ENCODE peak calls at places on chromosomes 1 and 21, in eight cellular contexts. V is GM23338; O is left ventricle myocardium inferior; L is transverse colon; H is colonic mucosa; S is CD8-positive, alpha-beta T cell; P is heart left ventricle; W is ovary. D is an unnamed sample.

GRCh38 chr1:186404454-186405051 is 28.9 kb downstream of the ODR4 start:
- DNase-seq in V (peak; percentile 42), O (no peak), L (no peak), H (no peak), S (no peak), P (no peak), W (no peak), D (peak; percentile 91)

GRCh38 chr1:180925471-180926051 is 12.9 kb downstream of the KIAA1614 start:
- DNase-seq in V (peak; percentile 53), O (no peak), L (no peak), H (no peak), S (no peak), P (no peak), W (no peak), D (no peak)

GRCh38 chr1:15322648-15323350 is 75.8 kb downstream of the FHAD1 start:
- DNase-seq in V (peak; percentile 28), O (peak; percentile 24), L (peak; percentile 63), H (peak; percentile 74), S (no peak), P (peak; percentile 67), W (no peak), D (no peak)

GRCh38 chr1:168116327-168116799 is 20.4 kb downstream of the GPR161 start:
- DNase-seq in V (no peak), O (no peak), L (peak; percentile 68), H (peak; percentile 80), S (no peak), P (no peak), W (no peak), D (no peak)

GRCh38 chr1:155776414-155776813 is 80.6 kb downstream of the GON4L start:
- DNase-seq in V (no peak), O (no peak), L (no peak), H (no peak), S (no peak), P (no peak), W (no peak), D (peak; percentile 61)

GRCh38 chr1:77220687-77221463 is 1.6 kb upstream of the PIGK start:
- DNase-seq in V (no peak), O (no peak), L (no peak), H (no peak), S (no peak), P (no peak), W (no peak), D (peak; percentile 94)

GRCh38 chr21:17848228-17848627 is 29.1 kb upstream of the C21orf91 start:
- DNase-seq in V (no peak), O (peak; percentile 15), L (peak; percentile 35), H (peak; percentile 33), S (no peak), P (peak; percentile 35), W (no peak), D (no peak)

GRCh38 chr1:167447521-167448136 is 70.7 kb downstream of the CD247 start:
- DNase-seq in V (peak; percentile 28), O (no peak), L (peak; percentile 64), H (peak; percentile 63), S (peak; percentile 49), P (no peak), W (no peak), D (no peak)

GRCh38 chr1:184301228-184301627 is 85.6 kb upstream of the C1orf21 start:
- DNase-seq in V (no peak), O (no peak), L (no peak), H (no peak), S (no peak), P (no peak), W (no peak), D (no peak)

GRCh38 chr1:229364216-229365065 is 21.6 kb upstream of the CCSAP start:
- DNase-seq in V (no peak), O (no peak), L (no peak), H (no peak), S (no peak), P (no peak), W (no peak), D (no peak)

GRCh38 chr1:155069551-155070391 is 6.2 kb downstream of the EFNA4 start:
- DNase-seq in V (peak; percentile 76), O (no peak), L (no peak), H (peak; percentile 52), S (no peak), P (no peak), W (no peak), D (no peak)

GRCh38 chr1:230839166-230839565 is 29.2 kb downstream of the C1orf198 start:
- DNase-seq in V (no peak), O (no peak), L (no peak), H (no peak), S (no peak), P (no peak), W (no peak), D (no peak)

GRCh38 chr1:24139846-24140425 is 3.0 kb downstream of the IL22RA1 start:
- DNase-seq in V (no peak), O (no peak), L (no peak), H (no peak), S (no peak), P (no peak), W (no peak), D (no peak)

GRCh38 chr1:185016880-185017279 is 28.5 kb upstream of the RNF2 start:
- DNase-seq in V (no peak), O (no peak), L (no peak), H (no peak), S (no peak), P (no peak), W (no peak), D (no peak)

GRCh38 chr1:27445177-27445936 is 44.6 kb downstream of the WASF2 start:
- DNase-seq in V (no peak), O (no peak), L (no peak), H (no peak), S (no peak), P (no peak), W (no peak), D (no peak)

GRCh38 chr1:224180783-224181452 is 2.1 kb upstream of the DEGS1 start:
- DNase-seq in V (no peak), O (no peak), L (no peak), H (no peak), S (no peak), P (no peak), W (no peak), D (no peak)

GRCh38 chr1:205512059-205513045 is 7.9 kb downstream of the CDK18 start:
- DNase-seq in V (no peak), O (peak; percentile 53), L (no peak), H (peak; percentile 41), S (no peak), P (peak; percentile 73), W (no peak), D (no peak)

GRCh38 chr1:212749924-212750535 is 41.5 kb downstream of the NSL1 start:
- DNase-seq in V (peak; percentile 89), O (no peak), L (no peak), H (no peak), S (no peak), P (no peak), W (no peak), D (peak; percentile 70)

GRCh38 chr1:68197891-68198290 is 34.4 kb downstream of the WLS start:
- DNase-seq in V (no peak), O (no peak), L (no peak), H (peak; percentile 38), S (no peak), P (no peak), W (no peak), D (no peak)

GRCh38 chr1:209742409-209743144 is 13.3 kb upstream of the TRAF3IP3 start:
- DNase-seq in V (no peak), O (no peak), L (no peak), H (no peak), S (no peak), P (no peak), W (no peak), D (peak; percentile 67)

GRCh38 chr1:167173516-167174184 is 47.0 kb upstream of the POU2F1 start:
- DNase-seq in V (no peak), O (no peak), L (no peak), H (no peak), S (no peak), P (no peak), W (no peak), D (no peak)

GRCh38 chr1:117795190-117795589 is 134.2 kb downstream of the GDAP2 start:
- DNase-seq in V (no peak), O (peak; percentile 31), L (no peak), H (no peak), S (no peak), P (peak; percentile 66), W (no peak), D (no peak)
- TF ChIP-seq CTCF in V (no peak), O (peak; percentile 18), L (no peak), H (no peak), S (no peak), P (no peak), W (no peak), D (no peak)

GRCh38 chr1:41367102-41367537 is 5.9 kb downstream of the FOXO6 start:
- DNase-seq in V (peak; percentile 40), O (no peak), L (no peak), H (no peak), S (no peak), P (no peak), W (no peak), D (no peak)
- H3K4me1 ChIP-seq in V (peaks cover 58% of the 10 kb centered on the region), O (peaks cover 65% of the 10 kb centered on the region), L (peaks cover 31% of the 10 kb centered on the region), H (peaks cover 11% of the 10 kb centered on the region), S (peaks cover 20% of the 10 kb centered on the region), P (peaks cover 32% of the 10 kb centered on the region), W (peaks cover 27% of the 10 kb centered on the region), D (peaks cover 59% of the 10 kb centered on the region)

GRCh38 chr1:119712342-119713038 is 756 bp downstream of the PHGDH start:
- DNase-seq in V (peak; percentile 94), O (peak; percentile 78), L (peak; percentile 65), H (peak; percentile 41), S (no peak), P (peak; percentile 81), W (peak; percentile 78), D (peak; percentile 83)
- H3K27ac ChIP-seq in V (peak overlapping the region; percentile 99), O (peak overlapping the region; percentile 72), L (peak overlapping the region; percentile 72), H (peak overlapping the region; percentile 22), S (peak overlapping the region; percentile 47), P (peak overlapping the region; percentile 55), W (peak overlapping the region; percentile 37), D (peak overlapping the region; percentile 6)

GRCh38 chr1:216742625-216743024 is 19.4 kb upstream of the ESRRG start:
- DNase-seq in V (peak; percentile 22), O (no peak), L (no peak), H (no peak), S (no peak), P (no peak), W (no peak), D (no peak)
- TF ChIP-seq CTCF in V (peak; percentile 71), O (peak; percentile 35), L (peak; percentile 14), H (no peak), S (no peak), P (no peak), W (no peak), D (peak; percentile 42)